ENCODE peak calls at places on chromosome 17, in six cellular contexts. G is stomach, P is A549, W is SK-N-SH, E is K562, X is upper lobe of left lung. R is an unnamed sample.

GRCh38 chr17:60351012-60351695 is 40.8 kb downstream of the USP32 start:
- DNase-seq in G (no peak), P (no peak), W (no peak), E (no peak), X (no peak), R (no peak)

GRCh38 chr17:4073983-4074830 is 68.6 kb downstream of the ZZEF1 start:
- DNase-seq in G (peak; percentile 28), P (no peak), W (no peak), E (no peak), X (peak; percentile 23), R (no peak)

GRCh38 chr17:56943505-56944125 is 17.2 kb downstream of the COIL start:
- DNase-seq in G (no peak), P (no peak), W (no peak), E (no peak), X (no peak), R (no peak)

GRCh38 chr17:10046786-10047609 is 141.9 kb upstream of the RCVRN start:
- DNase-seq in G (no peak), P (no peak), W (no peak), E (no peak), X (no peak), R (no peak)

GRCh38 chr17:15649861-15650391 is 30.4 kb upstream of the FBXW10B start:
- DNase-seq in G (peak; percentile 78), P (peak; percentile 52), W (no peak), E (no peak), X (peak; percentile 72), R (peak; percentile 48)

GRCh38 chr17:22142091-22142490 is 449.8 kb downstream of the KCNJ18 start:
- DNase-seq in G (no peak), P (no peak), W (no peak), E (peak; percentile 82), X (no peak), R (no peak)

GRCh38 chr17:39517224-39517623 is 55.9 kb downstream of the CDK12 start:
- DNase-seq in G (no peak), P (no peak), W (no peak), E (no peak), X (no peak), R (no peak)

GRCh38 chr17:45096141-45096540 is 35.0 kb downstream of the NMT1 start:
- DNase-seq in G (no peak), P (peak; percentile 76), W (no peak), E (peak; percentile 40), X (no peak), R (no peak)

GRCh38 chr17:32341857-32342602 is at the start of gene C17orf75:
- DNase-seq in G (peak; percentile 83), P (peak; percentile 69), W (peak; percentile 87), E (peak; percentile 90), X (peak; percentile 81), R (peak; percentile 33)

GRCh38 chr17:40432864-40433528 is 10.3 kb upstream of the IGFBP4 start:
- DNase-seq in G (peak; percentile 22), P (no peak), W (peak; percentile 69), E (peak; percentile 37), X (no peak), R (no peak)

GRCh38 chr17:45171338-45172231 is 9.9 kb downstream of the HEXIM2 start:
- DNase-seq in G (peak; percentile 27), P (peak; percentile 84), W (no peak), E (no peak), X (peak; percentile 43), R (no peak)

GRCh38 chr17:3843935-3844516 is 2.0 kb downstream of the NCBP3 start:
- DNase-seq in G (peak; percentile 57), P (peak; percentile 87), W (peak; percentile 49), E (peak; percentile 64), X (no peak), R (no peak)

GRCh38 chr17:81249233-81250040 is 10.3 kb downstream of the NDUFAF8 start:
- DNase-seq in G (no peak), P (no peak), W (no peak), E (no peak), X (no peak), R (no peak)

GRCh38 chr17:33241390-33241789 is 51.7 kb downstream of the ASIC2 start:
- DNase-seq in G (no peak), P (peak; percentile 33), W (peak; percentile 23), E (no peak), X (no peak), R (no peak)

GRCh38 chr17:56592487-56593072 is 919 bp upstream of the NOG start:
- DNase-seq in G (peak; percentile 64), P (peak; percentile 64), W (peak; percentile 95), E (peak; percentile 52), X (peak; percentile 53), R (peak; percentile 55)

GRCh38 chr17:73480740-73481139 is 163.5 kb downstream of the SDK2 start:
- DNase-seq in G (no peak), P (no peak), W (no peak), E (no peak), X (no peak), R (no peak)

GRCh38 chr17:12958786-12959185 is 59.0 kb downstream of the ELAC2 start:
- DNase-seq in G (no peak), P (no peak), W (no peak), E (no peak), X (no peak), R (no peak)

GRCh38 chr17:78458739-78459335 is 80.4 kb downstream of the PGS1 start:
- DNase-seq in G (no peak), P (no peak), W (no peak), E (no peak), X (no peak), R (no peak)

GRCh38 chr17:7559307-7560171 is 989 bp downstream of the TNFSF13 start:
- DNase-seq in G (peak; percentile 79), P (no peak), W (no peak), E (no peak), X (peak; percentile 86), R (no peak)

GRCh38 chr17:7556627-7557026 is 1.9 kb upstream of the TNFSF13 start:
- DNase-seq in G (no peak), P (no peak), W (no peak), E (no peak), X (no peak), R (no peak)

GRCh38 chr17:7558544-7559306 is at the start of gene TNFSF13:
- DNase-seq in G (peak; percentile 73), P (no peak), W (peak; percentile 49), E (no peak), X (peak; percentile 60), R (peak; percentile 50)

GRCh38 chr17:7557147-7557764 is 1.3 kb upstream of the TNFSF13 start:
- DNase-seq in G (peak; percentile 38), P (no peak), W (no peak), E (no peak), X (no peak), R (no peak)

DNA sequence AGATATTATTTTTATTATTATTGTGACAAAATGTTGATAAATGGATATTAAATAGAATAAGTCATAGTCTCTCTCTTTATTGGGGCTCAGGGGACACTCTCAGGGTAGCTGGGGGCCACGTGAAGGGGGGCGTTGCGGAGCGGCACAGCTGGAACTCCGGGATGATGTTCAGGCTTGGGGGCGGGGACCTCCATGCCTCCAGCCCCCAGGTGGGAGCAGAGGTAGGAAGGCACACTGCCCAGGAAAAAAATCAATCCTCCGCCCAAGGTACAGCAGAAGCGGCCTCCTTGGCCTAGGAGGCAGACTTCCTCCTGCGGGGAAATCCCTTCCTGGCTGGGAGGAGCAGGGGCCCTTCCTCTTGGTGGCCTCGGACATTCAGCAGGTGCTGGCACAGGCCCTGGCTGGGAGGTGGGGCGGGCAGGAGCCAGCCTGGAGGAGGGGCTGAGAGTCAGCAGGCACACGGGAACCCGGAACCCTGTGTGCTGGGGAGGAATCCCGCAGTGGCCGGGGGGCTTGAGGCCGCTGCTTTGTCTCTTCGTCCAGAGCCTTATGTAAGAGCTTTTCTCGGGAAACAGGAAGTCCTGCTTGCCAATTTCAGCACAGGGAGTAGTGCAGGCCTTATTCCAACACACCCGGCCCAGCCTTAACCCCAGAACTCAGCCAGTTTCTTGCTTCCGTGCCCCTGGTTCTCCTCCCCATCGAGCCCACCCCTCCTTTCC is 566 bp upstream of the TNFSF13 start:
- DNase-seq in G (peak; percentile 96), P (no peak), W (peak; percentile 82), E (no peak), X (peak; percentile 98), R (peak; percentile 73)
- TF ChIP-seq EP300 in G (no peak), P (no peak), W (no peak), E (no peak), X (no peak), R (peak; percentile 88)

DNA sequence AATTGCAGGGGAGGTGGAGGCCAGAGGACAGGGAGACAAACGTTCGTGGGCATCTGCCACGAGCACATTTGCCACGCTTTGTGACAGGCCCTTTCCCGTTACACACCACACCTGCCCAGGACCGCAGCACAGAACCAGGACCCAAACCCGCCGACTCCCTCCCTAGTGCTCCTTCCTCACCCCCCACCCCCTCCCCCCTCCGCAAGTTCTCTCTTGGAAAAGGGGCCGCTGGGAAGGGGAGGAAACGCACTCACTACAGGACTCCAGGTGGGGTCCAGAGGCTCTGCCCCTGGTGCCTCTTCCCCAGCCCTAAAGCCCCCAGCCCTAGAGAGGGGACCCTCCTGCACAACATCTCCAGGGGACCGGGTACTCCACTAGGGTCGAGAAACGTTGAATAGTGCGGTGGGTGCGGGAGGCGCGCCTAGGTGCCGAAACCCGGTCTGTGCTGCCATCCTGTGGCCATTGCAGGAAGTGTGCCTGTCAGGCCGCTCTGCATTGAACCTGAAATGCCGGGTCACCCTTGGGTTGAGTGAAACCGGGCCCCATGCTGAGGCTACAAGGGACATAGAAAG is 21.9 kb upstream of the EIF1 start:
- DNase-seq in G (peak; percentile 88), P (peak; percentile 96), W (peak; percentile 84), E (peak; percentile 94), X (peak; percentile 92), R (peak; percentile 89)
- TF ChIP-seq CTCF in G (peak; percentile 97), P (peak; percentile 96), W (peak; percentile 92), E (peak; percentile 95), X (peak; percentile 95), R (peak; percentile 95)

GRCh38 chr17:67602974-67603373 is 114.8 kb upstream of the NOL11 start:
- DNase-seq in G (peak; percentile 53), P (peak; percentile 58), W (peak; percentile 42), E (peak; percentile 38), X (no peak), R (no peak)

GRCh38 chr17:67605259-67605912 is 112.3 kb upstream of the NOL11 start:
- DNase-seq in G (peak; percentile 75), P (no peak), W (peak; percentile 77), E (no peak), X (no peak), R (no peak)

GRCh38 chr17:67602439-67602838 is 115.3 kb upstream of the NOL11 start:
- DNase-seq in G (no peak), P (no peak), W (no peak), E (no peak), X (no peak), R (no peak)

GRCh38 chr17:67600408-67600807 is 117.3 kb upstream of the NOL11 start:
- DNase-seq in G (no peak), P (no peak), W (no peak), E (no peak), X (no peak), R (no peak)

DNA sequence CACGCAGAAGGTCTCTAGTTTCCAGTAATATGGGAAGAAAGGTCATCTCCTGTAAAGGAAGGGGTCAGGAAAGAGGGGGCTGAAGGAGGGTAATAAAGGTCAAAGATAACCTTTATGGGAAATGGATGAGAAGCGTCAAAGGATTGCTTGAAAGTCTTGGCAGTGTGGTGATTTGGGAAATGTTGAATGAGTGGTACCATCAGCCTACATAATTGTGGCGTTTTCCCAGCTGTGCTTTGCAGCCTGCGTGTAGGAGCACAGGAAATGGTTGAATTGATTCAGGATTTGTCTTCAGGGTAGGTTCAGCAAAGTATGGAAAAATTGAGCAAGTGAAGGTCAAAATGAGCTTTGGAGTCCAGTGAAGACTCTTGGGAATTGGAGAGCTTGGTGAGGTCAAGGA is 115.8 kb upstream of the NOL11 start:
- DNase-seq in G (no peak), P (no peak), W (no peak), E (no peak), X (no peak), R (no peak)
- TF ChIP-seq EP300 in G (no peak), P (no peak), W (no peak), E (no peak), X (no peak), R (no peak)

GRCh38 chr17:50661795-50662391 is 27.2 kb downstream of the ABCC3 start:
- DNase-seq in G (peak; percentile 77), P (peak; percentile 100), W (peak; percentile 73), E (peak; percentile 91), X (peak; percentile 85), R (no peak)
- TF ChIP-seq CTCF in G (no peak), P (no peak), W (no peak), E (no peak), X (no peak), R (no peak)